ENCODE peak calls at places on chromosomes 1 and 21, in four cellular contexts. H is HCT116, P is SJSA1, F is upper lobe of right lung. J is an unnamed sample.

GRCh38 chr21:39863111-39863510 is 4.1 kb upstream of the PCP4 start:
- DNase-seq in F (peak), P (no peak), H (no peak), J (no peak)

GRCh38 chr1:17539526-17540254 is at the start of gene ARHGEF10L:
- DNase-seq in F (peak), H (no peak), P (peak), J (no peak)

GRCh38 chr1:113140588-113141446 is 67.8 kb downstream of the LRIG2 start:
- DNase-seq in H (peak), P (peak), F (peak), J (no peak)

GRCh38 chr1:66267211-66267940 is 266.6 kb upstream of the SGIP1 start:
- DNase-seq in P (no peak), F (no peak), H (no peak), J (no peak)

GRCh38 chr1:94986783-94987182 is 59.9 kb upstream of the CNN3 start:
- DNase-seq in H (no peak), F (no peak), P (no peak), J (peak)

GRCh38 chr1:3906672-3907020 is 6.6 kb upstream of the C1orf174 start:
- DNase-seq in P (no peak), H (no peak), F (no peak), J (no peak)

GRCh38 chr1:167545349-167545748 is 8.2 kb downstream of the CREG1 start:
- DNase-seq in F (no peak), P (no peak), H (no peak), J (no peak)

GRCh38 chr1:220810179-220810653 is 23.5 kb downstream of the MTARC1 start:
- DNase-seq in P (peak), H (peak), F (peak), J (peak)

GRCh38 chr1:15788624-15789301 is 18.7 kb downstream of the UQCRHL start:
- DNase-seq in F (no peak), H (no peak), P (peak), J (peak)

GRCh38 chr1:39609618-39610331 is 29.7 kb downstream of the HEYL start:
- DNase-seq in F (peak), P (no peak), H (peak), J (no peak)

GRCh38 chr1:167728818-167729410 is 7.1 kb downstream of the MPZL1 start:
- DNase-seq in H (no peak), F (no peak), P (no peak), J (no peak)

GRCh38 chr1:3366181-3367051 is 88.0 kb upstream of the ARHGEF16 start:
- DNase-seq in H (no peak), P (no peak), F (no peak), J (no peak)

GRCh38 chr1:91278754-91279153 is 125.9 kb downstream of the HFM1 start:
- DNase-seq in P (no peak), H (peak), F (no peak), J (no peak)

GRCh38 chr1:91283421-91283726 is 121.3 kb downstream of the HFM1 start:
- DNase-seq in H (no peak), P (no peak), F (no peak), J (no peak)

GRCh38 chr1:91281782-91282181 is 122.9 kb downstream of the HFM1 start:
- DNase-seq in P (no peak), H (no peak), F (no peak), J (no peak)

GRCh38 chr1:91282695-91283420 is 121.8 kb downstream of the HFM1 start:
- DNase-seq in H (peak), P (peak), F (no peak), J (no peak)
- H3K4me3 ChIP-seq in H (no peak), P (no peak), F (peak), J (no peak)

DNA sequence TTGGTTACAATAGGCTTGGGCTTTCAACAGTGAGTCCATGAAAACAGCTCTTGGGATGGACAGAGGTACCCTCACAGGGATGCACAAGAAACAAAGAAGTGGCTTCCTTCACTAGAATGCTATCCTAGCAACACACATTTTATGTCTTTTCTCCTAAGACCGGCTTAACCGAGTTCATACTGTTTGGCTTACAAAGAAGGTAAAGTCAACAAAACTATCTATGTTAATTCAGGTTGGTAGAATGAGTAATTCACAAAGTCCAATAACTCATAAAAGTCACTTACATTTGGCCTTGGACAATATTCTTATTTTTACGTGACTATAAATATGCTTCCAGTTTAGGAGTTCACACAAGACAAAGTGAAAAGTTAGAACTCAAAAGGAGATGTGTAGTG is 9.0 kb downstream of the ERG start:
- DNase-seq in H (no peak), P (no peak), F (no peak), J (no peak)
- H3K4me3 ChIP-seq in H (no peak), P (no peak), F (no peak), J (no peak)

DNA sequence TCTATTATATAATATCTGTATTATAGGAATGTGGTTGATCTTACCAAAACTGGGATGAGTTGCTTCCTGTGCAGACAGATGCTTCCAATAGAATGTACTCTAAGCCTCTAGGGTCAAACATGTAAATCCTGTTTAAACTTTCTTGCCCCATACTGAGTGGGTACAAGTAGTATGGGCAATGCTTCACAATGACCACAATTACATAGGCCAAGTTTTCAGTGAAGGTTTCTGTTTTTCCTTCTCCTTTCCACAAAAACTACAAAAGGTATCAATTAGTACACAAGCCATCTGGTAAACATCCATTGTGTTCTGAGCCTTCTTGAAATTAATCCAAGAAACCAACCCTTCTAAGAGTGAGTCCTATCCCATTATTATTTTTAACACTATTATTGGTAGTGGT is 16.8 kb downstream of the OTUD7B start:
- DNase-seq in P (no peak), H (no peak), F (no peak), J (no peak)
- H3K4me3 ChIP-seq in P (no peak), H (no peak), F (no peak), J (no peak)

DNA sequence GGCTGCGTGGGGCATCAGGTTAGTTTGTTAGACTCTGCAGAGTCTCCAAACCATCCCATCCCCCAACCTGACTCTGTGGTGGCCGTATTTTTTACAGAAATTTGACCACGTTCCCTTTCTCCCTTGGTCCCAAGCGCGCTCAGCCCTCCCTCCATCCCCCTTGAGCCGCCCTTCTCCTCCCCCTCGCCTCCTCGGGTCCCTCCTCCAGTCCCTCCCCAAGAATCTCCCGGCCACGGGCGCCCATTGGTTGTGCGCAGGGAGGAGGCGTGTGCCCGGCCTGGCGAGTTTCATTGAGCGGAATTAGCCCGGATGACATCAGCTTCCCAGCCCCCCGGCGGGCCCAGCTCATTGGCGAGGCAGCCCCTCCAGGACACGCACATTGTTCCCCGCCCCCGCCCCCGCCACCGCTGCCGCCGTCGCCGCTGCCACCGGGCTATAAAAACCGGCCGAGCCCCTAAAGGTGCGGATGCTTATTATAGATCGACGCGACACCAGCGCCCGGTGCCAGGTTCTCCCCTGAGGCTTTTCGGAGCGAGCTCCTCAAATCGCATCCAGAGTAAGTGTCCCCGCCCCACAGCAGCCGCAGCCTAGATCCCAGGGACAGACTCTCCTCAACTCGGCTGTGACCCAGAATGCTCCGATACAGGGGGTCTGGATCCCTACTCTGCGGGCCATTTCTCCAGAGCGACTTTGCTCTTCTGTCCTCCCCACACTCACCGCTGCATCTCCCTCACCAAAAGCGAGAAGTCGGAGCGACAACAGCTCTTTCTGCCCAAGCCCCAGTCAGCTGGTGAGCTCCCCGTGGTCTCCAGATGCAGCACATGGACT is at the start of gene OLIG2:
- DNase-seq in P (no peak), H (no peak), F (no peak), J (no peak)
- H3K4me3 ChIP-seq in P (no peak), H (no peak), F (no peak), J (no peak)

GRCh38 chr1:179876289-179876715 is 1.3 kb downstream of the TOR1AIP2 start:
- DNase-seq in P (peak), F (no peak), H (no peak), J (no peak)
- H3K4me3 ChIP-seq in P (no peak), F (peak), H (peak), J (peak)

GRCh38 chr1:214550339-214551051 is 907 bp downstream of the PTPN14 start:
- DNase-seq in F (no peak), P (peak), H (no peak), J (no peak)

GRCh38 chr1:214552174-214552608 is 789 bp upstream of the PTPN14 start:
- DNase-seq in H (peak), P (peak), F (peak), J (no peak)

GRCh38 chr1:214553142-214553710 is 1.8 kb upstream of the PTPN14 start:
- DNase-seq in P (no peak), H (no peak), F (no peak), J (no peak)

GRCh38 chr1:214551052-214551435 is 358 bp downstream of the PTPN14 start:
- DNase-seq in F (peak), H (no peak), P (no peak), J (no peak)

DNA sequence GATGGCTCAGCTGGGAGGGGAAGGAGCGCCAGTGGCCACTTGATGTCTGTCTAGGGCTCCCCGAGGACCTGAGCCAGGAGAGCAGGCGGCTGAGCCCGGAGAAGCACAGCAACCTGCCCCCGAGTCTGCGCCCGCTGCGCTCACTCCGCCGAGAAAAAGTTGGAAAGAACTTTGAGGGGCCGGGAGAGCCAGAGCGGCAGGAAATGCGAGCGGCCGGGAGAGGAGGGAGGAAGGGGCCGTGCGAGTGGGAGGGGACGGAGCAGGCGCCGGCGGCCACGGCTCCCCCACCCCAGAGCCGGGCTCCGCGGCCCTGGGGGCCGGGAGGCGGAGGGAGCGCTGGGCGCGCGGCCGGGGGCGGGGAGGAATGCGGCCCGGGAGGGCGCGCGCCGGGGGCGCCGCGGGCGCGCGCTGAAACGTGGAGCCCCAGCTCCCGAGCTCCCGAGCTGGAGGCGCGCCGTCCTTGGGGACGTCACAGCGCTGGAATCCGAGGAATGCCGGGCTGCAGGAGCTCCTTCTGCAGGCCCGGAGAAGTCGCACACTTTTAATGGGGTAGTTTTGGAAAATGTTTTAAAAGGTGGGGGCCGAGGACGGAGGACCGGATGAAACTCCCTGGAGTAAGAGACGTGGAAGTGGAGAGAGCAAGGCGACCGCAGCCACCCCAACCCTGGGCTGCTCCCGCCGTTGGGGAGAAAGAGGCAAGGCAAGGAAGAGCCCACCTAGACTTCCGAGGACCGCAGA is at the start of gene PTPN14:
- DNase-seq in P (peak), F (peak), H (peak), J (no peak)
- H3K4me3 ChIP-seq in P (peak), F (peak), H (peak), J (peak)

DNA sequence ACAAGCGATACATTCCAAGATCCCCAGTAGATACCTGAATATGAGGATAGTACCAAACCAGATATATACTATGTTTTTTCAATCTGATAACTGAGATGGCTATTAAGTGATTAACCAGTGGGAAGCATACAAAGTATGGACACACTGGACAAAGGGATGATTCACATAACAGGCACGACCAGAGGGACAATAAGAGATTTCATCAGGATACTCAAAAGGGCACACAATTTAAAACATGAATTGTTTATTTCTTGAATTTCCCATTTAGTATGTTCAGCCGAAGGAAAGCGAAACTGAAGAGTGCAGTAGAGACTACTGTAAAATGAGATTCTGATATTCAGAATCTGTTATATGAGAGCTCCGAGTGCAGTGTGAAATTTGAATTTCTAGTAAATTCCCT is 10.6 kb downstream of the ZZZ3 start:
- DNase-seq in H (no peak), P (peak), F (no peak), J (no peak)
- H3K4me3 ChIP-seq in H (no peak), P (peak), F (peak), J (no peak)

J was measured in keratinocyte.